ENCODE peak calls at places on chromosomes 12 and 14, in six cellular contexts. E is WTC11, M is H1, Q is HCT116, R is GM12878, Z is K562. W is an unnamed sample.

GRCh38 chr12:51972849-51973273 is 21.4 kb downstream of the ACVR1B start:
- DNase-seq in E (no peak), M (no peak), Q (no peak), R (no peak), Z (peak), W (no peak)

GRCh38 chr14:55877942-55878341 is 240.3 kb upstream of the PELI2 start:
- DNase-seq in E (no peak), M (no peak), Q (no peak), R (no peak), Z (no peak), W (no peak)

GRCh38 chr14:30855345-30856037 is 18.9 kb upstream of the COCH start:
- DNase-seq in E (no peak), M (no peak), Q (no peak), R (no peak), Z (no peak), W (no peak)

GRCh38 chr12:78406776-78407335 is 457.7 kb upstream of the SYT1 start:
- DNase-seq in E (no peak), M (no peak), Q (no peak), R (peak), Z (no peak), W (no peak)

GRCh38 chr14:75042040-75042439 is 9.2 kb downstream of the MLH3 start:
- DNase-seq in E (no peak), M (no peak), Q (no peak), R (no peak), Z (no peak), W (no peak)

GRCh38 chr12:120869376-120869775 is 34.8 kb downstream of the SPPL3 start:
- DNase-seq in E (no peak), M (no peak), Q (no peak), R (no peak), Z (no peak), W (no peak)

GRCh38 chr12:27524839-27525238 is 833 bp downstream of the PPFIBP1 start:
- DNase-seq in E (no peak), M (no peak), Q (no peak), R (no peak), Z (no peak), W (no peak)

GRCh38 chr12:53025250-53025649 is 19.0 kb downstream of the EIF4B start:
- DNase-seq in E (no peak), M (no peak), Q (no peak), R (no peak), Z (no peak), W (no peak)

GRCh38 chr12:52884526-52885293 is 20.2 kb downstream of the KRT8 start:
- DNase-seq in E (peak), M (no peak), Q (no peak), R (no peak), Z (peak), W (peak)

DNA sequence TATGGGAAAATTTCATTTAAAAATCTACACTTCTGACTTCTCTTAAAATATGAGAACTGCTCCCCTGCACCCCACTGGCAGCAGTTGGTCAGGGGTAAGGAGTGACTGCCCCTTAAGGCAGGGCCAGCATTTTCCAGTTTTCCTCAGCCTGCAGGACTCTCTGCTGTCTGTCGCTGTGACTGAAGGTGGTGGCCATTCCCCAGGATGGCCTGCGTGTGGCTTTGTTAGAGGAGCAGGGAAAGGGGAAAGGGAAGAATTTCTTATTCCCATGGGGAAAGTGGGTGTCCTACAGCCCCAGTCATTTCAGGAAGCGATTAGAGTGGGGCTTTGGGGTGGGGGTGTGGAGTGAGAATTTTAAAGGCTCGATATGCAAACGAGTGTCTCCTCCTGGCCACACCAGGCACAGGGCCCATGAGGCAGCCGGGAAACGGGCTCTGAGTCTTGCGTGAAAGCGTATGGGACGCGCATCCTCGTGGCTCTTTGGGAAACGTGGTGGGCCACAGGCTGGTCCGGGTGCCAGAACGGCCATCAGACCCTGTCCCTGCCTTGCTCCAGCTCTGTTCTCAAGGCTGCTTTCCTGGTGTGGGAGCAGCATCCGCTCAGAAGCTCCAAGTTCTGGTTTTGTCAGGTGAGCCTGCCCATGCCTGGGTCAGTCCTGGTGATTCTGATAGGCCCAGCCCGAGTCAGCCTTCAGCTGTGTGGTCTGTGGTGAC is 23.5 kb downstream of the ADGRD1 start:
- DNase-seq in E (no peak), M (no peak), Q (no peak), R (no peak), Z (no peak), W (no peak)
- TF ChIP-seq ATF3 in E (no peak), M (no peak), Q (no peak), R (no peak), Z (no peak), W (no peak)

GRCh38 chr14:63787995-63788946 is 60.4 kb upstream of the SGPP1 start:
- DNase-seq in E (no peak), M (no peak), Q (no peak), R (no peak), Z (no peak), W (no peak)
- TF ChIP-seq ATF3 in E (no peak), M (no peak), Q (no peak), R (no peak), Z (no peak), W (no peak)

DNA sequence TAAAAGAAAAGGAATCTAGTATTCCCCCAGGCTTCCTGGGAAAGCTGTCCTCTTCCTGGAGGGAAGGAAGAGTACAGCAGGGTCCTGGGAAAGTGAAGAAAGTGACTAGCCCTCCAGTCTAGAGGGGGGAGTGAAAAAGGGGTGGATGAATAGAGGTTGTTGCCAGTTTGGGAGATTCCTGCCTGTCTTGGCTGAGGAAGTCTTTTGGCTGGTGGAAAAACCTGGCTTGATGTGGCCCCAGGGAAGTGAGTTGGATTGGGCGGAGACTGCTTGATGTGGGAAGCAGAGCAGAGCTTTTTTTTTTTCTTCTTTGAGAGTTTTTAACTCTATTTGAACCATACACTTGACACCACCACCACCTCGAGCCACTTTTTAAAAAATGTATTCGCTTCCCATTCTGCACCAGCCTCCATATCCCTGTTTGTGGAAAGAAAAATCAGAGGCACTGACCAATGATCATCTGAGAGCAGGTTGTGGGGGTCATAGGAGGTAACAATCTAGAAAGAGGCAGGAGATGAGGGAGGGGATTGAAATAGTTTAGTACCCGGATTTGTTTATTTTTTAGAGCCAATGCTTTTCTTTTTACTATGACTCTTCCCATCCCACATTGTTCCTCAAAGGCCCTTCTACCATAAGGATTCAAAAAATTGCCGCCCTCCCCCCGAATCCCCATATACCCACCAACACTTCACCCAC is 718 bp upstream of the DTX3 start:
- DNase-seq in E (no peak), M (no peak), Q (no peak), R (no peak), Z (no peak), W (no peak)
- TF ChIP-seq ATF3 in E (no peak), M (no peak), Q (no peak), R (no peak), Z (no peak), W (no peak)

GRCh38 chr12:23640754-23641153 is 308.7 kb downstream of the SOX5 start:
- DNase-seq in E (peak), M (peak), Q (no peak), R (no peak), Z (no peak), W (no peak)
- TF ChIP-seq ATF3 in E (no peak), M (no peak), Q (no peak), R (no peak), Z (no peak), W (no peak)

DNA sequence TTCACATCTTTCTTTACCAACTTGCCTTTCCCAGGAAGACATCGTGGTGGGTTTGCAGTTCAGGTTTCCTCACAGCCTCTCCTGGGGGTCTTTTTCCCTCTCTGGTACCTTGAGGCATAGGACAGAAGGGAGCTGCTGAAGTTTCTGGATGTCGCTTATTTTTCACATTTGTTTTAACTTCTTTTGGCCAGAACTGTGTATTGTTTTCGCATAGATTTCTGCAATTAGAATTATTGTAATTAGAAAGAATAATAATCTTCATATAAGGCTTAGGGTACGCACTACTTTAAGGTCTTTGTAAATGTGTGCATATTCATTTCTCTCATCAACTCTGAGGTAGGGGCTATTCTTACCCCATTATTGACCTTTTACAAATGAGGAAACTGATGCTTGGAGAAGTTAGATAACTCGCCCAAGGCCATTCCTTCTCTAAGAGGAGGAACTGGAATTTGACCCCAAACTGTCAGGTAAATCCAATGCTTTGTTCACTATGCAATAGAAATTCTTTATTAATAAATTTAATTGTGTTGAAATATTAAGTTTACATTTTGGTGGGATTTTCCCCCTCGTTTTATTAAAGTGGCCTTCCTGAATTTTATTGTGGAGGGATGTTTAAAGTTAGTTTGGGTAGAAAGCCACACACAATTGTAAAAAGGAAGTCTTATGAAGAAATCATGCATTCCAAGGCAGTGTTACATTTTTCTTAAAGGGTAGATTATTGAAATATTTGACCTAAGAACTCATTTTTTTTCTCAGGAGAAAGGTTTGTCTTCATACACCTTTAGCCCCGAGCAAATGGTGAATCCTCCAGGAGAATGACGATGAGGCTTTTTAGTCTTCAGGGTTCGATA is 12.1 kb upstream of the SLC38A2 start:
- DNase-seq in E (no peak), M (no peak), Q (no peak), R (no peak), Z (peak), W (no peak)
- TF ChIP-seq ATF3 in E (no peak), M (no peak), Q (no peak), R (no peak), Z (no peak), W (no peak)

GRCh38 chr12:92426346-92426745 is 276.4 kb upstream of the PLEKHG7 start:
- DNase-seq in E (no peak), M (no peak), Q (no peak), R (no peak), Z (no peak), W (no peak)

GRCh38 chr12:92432724-92433281 is 270.0 kb upstream of the PLEKHG7 start:
- DNase-seq in E (no peak), M (no peak), Q (no peak), R (peak), Z (no peak), W (no peak)

GRCh38 chr12:92434607-92435025 is 268.2 kb upstream of the PLEKHG7 start:
- DNase-seq in E (no peak), M (no peak), Q (no peak), R (no peak), Z (no peak), W (no peak)

GRCh38 chr12:92436847-92437246 is 265.9 kb upstream of the PLEKHG7 start:
- DNase-seq in E (no peak), M (no peak), Q (no peak), R (no peak), Z (no peak), W (no peak)

GRCh38 chr12:92431146-92431545 is 271.6 kb upstream of the PLEKHG7 start:
- DNase-seq in E (peak), M (no peak), Q (no peak), R (no peak), Z (peak), W (no peak)
- TF ChIP-seq ATF3 in E (no peak), M (no peak), Q (no peak), R (no peak), Z (no peak), W (no peak)

GRCh38 chr12:4114986-4115385 is 158.6 kb upstream of the CCND2 start:
- DNase-seq in E (no peak), M (no peak), Q (no peak), R (no peak), Z (peak), W (no peak)

GRCh38 chr12:4115570-4115969 is 158.0 kb upstream of the CCND2 start:
- DNase-seq in E (peak), M (no peak), Q (no peak), R (no peak), Z (no peak), W (no peak)

GRCh38 chr12:4117386-4118016 is 156.1 kb upstream of the CCND2 start:
- DNase-seq in E (no peak), M (no peak), Q (no peak), R (no peak), Z (no peak), W (no peak)

GRCh38 chr12:4118017-4118510 is 155.5 kb upstream of the CCND2 start:
- DNase-seq in E (no peak), M (no peak), Q (no peak), R (peak), Z (no peak), W (no peak)

DNA sequence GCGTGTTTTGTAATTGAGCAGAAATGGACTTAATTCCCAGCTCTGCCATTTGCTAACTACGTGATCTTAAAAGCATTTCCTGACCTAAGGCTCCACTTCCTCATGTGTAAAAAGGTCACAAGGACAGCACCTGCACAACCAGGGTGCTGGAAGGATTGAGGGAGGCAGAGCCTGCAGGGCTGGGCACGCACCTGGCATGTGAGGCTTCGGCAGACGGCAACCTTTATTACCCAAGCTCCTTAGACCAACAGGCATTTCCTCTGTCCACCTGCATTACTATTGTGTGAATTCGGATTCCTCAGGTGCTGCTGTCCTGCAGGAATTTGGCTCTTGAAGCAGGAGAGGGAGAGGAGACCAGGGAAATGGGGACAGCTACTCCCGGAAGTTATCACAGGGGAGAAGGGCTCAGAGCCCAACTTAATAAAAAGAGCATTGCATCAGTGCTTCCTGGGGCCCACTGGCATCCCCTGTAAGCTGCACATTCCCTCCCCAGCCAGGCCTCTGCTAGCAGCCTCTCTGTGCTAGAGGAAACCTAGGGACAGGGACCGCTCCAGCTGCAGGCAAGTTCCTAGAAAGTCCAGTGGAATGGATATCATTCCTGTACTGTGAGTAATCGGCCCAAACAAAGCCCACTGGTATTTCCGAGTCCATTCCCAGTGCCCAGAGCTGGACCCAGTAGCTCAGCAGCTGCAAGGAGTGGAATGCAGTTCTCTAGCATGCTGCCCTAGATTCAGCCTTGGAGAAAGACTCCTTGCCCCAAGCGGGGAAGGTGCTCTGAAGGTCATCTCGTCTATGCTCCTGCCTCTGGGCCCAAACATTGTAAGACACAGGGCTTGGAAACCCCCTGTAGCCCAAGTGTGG is 157.1 kb upstream of the CCND2 start:
- DNase-seq in E (no peak), M (no peak), Q (no peak), R (no peak), Z (no peak), W (peak)
- TF ChIP-seq ATF3 in E (no peak), M (no peak), Q (no peak), R (no peak), Z (no peak), W (no peak)

DNA sequence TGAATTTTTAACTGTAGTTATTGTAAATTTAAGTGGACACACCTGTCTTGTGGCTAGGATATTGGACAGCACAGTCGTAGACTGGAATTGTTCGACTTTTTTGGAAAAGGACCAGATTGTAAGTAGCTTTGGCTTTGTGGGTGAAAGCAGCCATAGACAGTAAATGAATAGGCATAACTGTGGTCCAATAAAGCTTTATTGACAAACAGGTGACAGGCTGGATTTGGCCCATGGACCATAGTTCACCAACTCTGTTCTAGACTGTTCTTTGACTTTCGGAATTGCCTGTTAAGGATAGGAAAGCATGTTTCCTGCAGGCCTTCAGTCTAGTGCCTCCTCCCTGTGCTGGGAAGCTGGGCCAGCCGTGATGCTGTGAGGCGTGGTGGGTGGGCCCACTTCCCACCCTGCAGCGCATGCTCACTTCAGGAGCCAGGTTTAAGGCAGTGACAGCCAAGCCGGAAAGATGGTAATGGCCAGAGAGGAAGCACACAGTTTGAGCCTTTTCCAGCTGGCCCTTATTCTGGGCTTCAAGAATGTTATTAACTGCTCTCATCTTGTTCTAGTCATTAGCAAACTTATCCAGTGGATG is 51.8 kb downstream of the PPP2R5C start:
- DNase-seq in E (no peak), M (no peak), Q (no peak), R (no peak), Z (no peak), W (no peak)
- TF ChIP-seq ATF3 in E (no peak), M (no peak), Q (no peak), R (no peak), Z (no peak), W (no peak)

DNA sequence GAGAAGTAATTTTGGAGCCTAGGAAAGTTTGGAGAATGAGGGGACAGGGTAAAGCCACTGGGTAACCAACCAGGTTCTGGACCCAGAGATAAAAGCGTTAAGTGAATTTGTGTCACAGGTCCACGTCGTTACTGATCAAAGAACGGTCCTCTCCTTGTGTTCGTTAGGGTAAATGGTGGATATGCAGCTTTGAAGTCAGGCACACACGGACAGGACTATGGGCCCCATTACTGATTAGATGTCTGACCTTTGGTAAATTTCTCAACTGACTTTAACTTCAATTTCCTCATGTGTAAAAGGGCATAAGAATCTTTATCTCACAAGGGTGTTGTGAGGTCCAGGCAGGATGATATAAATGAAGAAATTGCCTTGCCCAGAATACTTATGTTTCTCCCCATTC is 76.6 kb downstream of the EMP1 start:
- DNase-seq in E (no peak), M (no peak), Q (no peak), R (no peak), Z (no peak), W (no peak)
- TF ChIP-seq ATF3 in E (no peak), M (no peak), Q (no peak), R (no peak), Z (no peak), W (no peak)

DNA sequence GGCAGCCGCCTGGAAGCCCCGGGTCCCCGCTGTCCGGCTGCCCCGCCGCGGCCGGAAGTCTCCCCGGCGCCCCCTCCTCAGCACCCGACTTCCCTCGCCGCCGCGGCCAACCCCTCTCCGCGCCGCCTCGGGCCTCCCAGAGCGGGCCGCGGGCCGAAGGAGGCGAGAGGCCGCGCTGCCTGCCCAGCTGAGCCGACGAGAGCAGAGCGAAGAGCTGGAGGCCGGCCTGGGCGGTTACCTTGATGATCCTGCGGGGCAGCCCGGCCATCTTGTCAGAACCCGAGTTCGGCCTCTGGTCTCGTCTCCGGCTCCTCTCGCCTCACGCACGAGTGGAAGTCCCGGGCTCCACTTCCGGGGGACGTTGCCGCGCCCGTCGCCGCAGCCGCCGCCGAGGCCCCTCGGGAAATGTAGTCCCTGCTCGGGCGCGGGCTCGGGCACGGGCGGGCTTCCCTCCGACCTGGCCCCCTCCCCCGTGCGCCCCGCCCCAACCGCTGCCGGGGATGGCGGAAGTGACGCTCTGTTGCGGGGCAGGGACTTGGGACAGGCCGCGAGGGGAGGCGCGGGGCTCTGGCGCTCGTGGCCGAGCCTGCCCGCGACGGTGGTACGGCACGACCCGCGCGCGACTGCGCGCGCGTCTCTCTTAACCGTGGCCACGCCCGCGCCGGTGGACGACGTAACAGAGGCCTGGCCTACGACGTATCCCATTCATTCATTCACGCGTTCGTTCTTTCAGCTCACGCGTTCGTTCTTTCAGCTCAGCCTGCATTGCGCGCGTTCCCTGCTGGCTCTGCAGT is at the start of gene UBE2N:
- DNase-seq in E (peak), M (peak), Q (peak), R (peak), Z (peak), W (peak)
- TF ChIP-seq ATF3 in E (peak), M (no peak), Q (no peak), R (no peak), Z (no peak), W (no peak)

W was measured in HepG2.